ENCODE peak calls at places on chromosome 7, in four cellular contexts. One of them, this sample, is unnamed.

GRCh38 chr7:117322741-117323584 is at the start of gene WNT2:
- DNase-seq in GM06990: peak; percentile 21
- DNase-seq in astrocyte of the cerebellum: no peak
- DNase-seq in GM23338: peak; percentile 35
- DNase-seq in this sample: no peak

GRCh38 chr7:113289140-113289740 is 170.9 kb upstream of the SMIM30 start:
- DNase-seq in GM23338: peak; percentile 57
- DNase-seq in GM06990: no peak
- DNase-seq in astrocyte of the cerebellum: peak; percentile 11
- DNase-seq in this sample: no peak

GRCh38 chr7:2641406-2642393 is 9.9 kb downstream of the TTYH3 start:
- DNase-seq in GM23338: peak; percentile 93
- DNase-seq in astrocyte of the cerebellum: peak; percentile 97
- DNase-seq in GM06990: peak; percentile 76
- DNase-seq in this sample: no peak

GRCh38 chr7:88888684-88889083 is 93.1 kb upstream of the TEX47 start:
- DNase-seq in GM23338: no peak
- DNase-seq in astrocyte of the cerebellum: no peak
- DNase-seq in GM06990: no peak
- DNase-seq in this sample: no peak

GRCh38 chr7:138864667-138865066 is 66.7 kb upstream of the ATP6V0A4 start:
- DNase-seq in GM23338: no peak
- DNase-seq in GM06990: no peak
- DNase-seq in astrocyte of the cerebellum: no peak
- DNase-seq in this sample: no peak

GRCh38 chr7:12102101-12102500 is 109.0 kb upstream of the TMEM106B start:
- DNase-seq in GM06990: no peak
- DNase-seq in GM23338: no peak
- DNase-seq in astrocyte of the cerebellum: no peak
- DNase-seq in this sample: no peak

GRCh38 chr7:26854932-26855331 is 9.5 kb downstream of the SKAP2 start:
- DNase-seq in GM06990: no peak
- DNase-seq in astrocyte of the cerebellum: no peak
- DNase-seq in GM23338: no peak
- DNase-seq in this sample: no peak

GRCh38 chr7:158056761-158057160 is 530.9 kb downstream of the PTPRN2 start:
- DNase-seq in astrocyte of the cerebellum: no peak
- DNase-seq in GM23338: no peak
- DNase-seq in GM06990: no peak
- DNase-seq in this sample: no peak

GRCh38 chr7:3835102-3835501 is 534.0 kb downstream of the SDK1 start:
- DNase-seq in GM06990: no peak
- DNase-seq in GM23338: no peak
- DNase-seq in astrocyte of the cerebellum: no peak
- DNase-seq in this sample: no peak

GRCh38 chr7:55427800-55428199 is 62.7 kb downstream of the LANCL2 start:
- DNase-seq in GM06990: no peak
- DNase-seq in GM23338: peak; percentile 19
- DNase-seq in astrocyte of the cerebellum: no peak
- DNase-seq in this sample: no peak

GRCh38 chr7:3000566-3000965 is 43.1 kb downstream of the CARD11 start:
- DNase-seq in astrocyte of the cerebellum: no peak
- DNase-seq in GM06990: no peak
- DNase-seq in GM23338: no peak
- DNase-seq in this sample: no peak

GRCh38 chr7:155007947-155008346 is 5.0 kb upstream of the PAXIP1 start:
- DNase-seq in GM06990: no peak
- DNase-seq in GM23338: peak; percentile 86
- DNase-seq in astrocyte of the cerebellum: no peak
- DNase-seq in this sample: no peak

GRCh38 chr7:111098011-111098925 is 7.3 kb downstream of the LRRN3 start:
- DNase-seq in GM06990: no peak
- DNase-seq in astrocyte of the cerebellum: no peak
- DNase-seq in GM23338: peak; percentile 83
- DNase-seq in this sample: no peak

GRCh38 chr7:70190266-70190665 is 592.0 kb downstream of the AUTS2 start:
- DNase-seq in astrocyte of the cerebellum: no peak
- DNase-seq in GM23338: no peak
- DNase-seq in GM06990: no peak
- DNase-seq in this sample: no peak

GRCh38 chr7:30692438-30692837 is 10.2 kb upstream of the CRHR2 start:
- DNase-seq in astrocyte of the cerebellum: no peak
- DNase-seq in GM06990: no peak
- DNase-seq in GM23338: no peak
- DNase-seq in this sample: no peak

GRCh38 chr7:98802088-98802780 is 67.6 kb downstream of the TMEM130 start:
- DNase-seq in GM23338: peak; percentile 25
- DNase-seq in GM06990: peak; percentile 86
- DNase-seq in astrocyte of the cerebellum: peak; percentile 51
- DNase-seq in this sample: peak; percentile 83

GRCh38 chr7:4074407-4074806 is 607.7 kb upstream of the FOXK1 start:
- DNase-seq in astrocyte of the cerebellum: no peak
- DNase-seq in GM06990: no peak
- DNase-seq in GM23338: no peak
- DNase-seq in this sample: no peak

GRCh38 chr7:156692849-156693248 is 52.3 kb downstream of the RNF32 start:
- DNase-seq in GM06990: no peak
- DNase-seq in astrocyte of the cerebellum: no peak
- DNase-seq in GM23338: no peak
- DNase-seq in this sample: no peak

GRCh38 chr7:87154166-87154565 is 1.9 kb downstream of the DMTF1 start:
- DNase-seq in astrocyte of the cerebellum: no peak
- DNase-seq in GM06990: no peak
- DNase-seq in GM23338: no peak
- DNase-seq in this sample: no peak

GRCh38 chr7:16989883-16990413 is 108.2 kb upstream of the AGR3 start:
- DNase-seq in astrocyte of the cerebellum: peak; percentile 55
- DNase-seq in GM06990: no peak
- DNase-seq in GM23338: no peak
- DNase-seq in this sample: no peak

GRCh38 chr7:150978136-150978789 is at the start of gene KCNH2:
- DNase-seq in GM23338: peak; percentile 88
- DNase-seq in GM06990: no peak
- DNase-seq in astrocyte of the cerebellum: no peak
- DNase-seq in this sample: no peak

GRCh38 chr7:140298213-140298612 is 100.1 kb downstream of the SLC37A3 start:
- DNase-seq in astrocyte of the cerebellum: no peak
- DNase-seq in GM06990: no peak
- DNase-seq in GM23338: no peak
- DNase-seq in this sample: no peak

GRCh38 chr7:25575634-25576033 is 347.3 kb upstream of the NPVF start:
- DNase-seq in astrocyte of the cerebellum: no peak
- DNase-seq in GM06990: no peak
- DNase-seq in GM23338: peak; percentile 11
- DNase-seq in this sample: no peak

GRCh38 chr7:81226234-81226633 is 307.4 kb upstream of the SEMA3C start:
- DNase-seq in astrocyte of the cerebellum: no peak
- DNase-seq in GM23338: no peak
- DNase-seq in GM06990: no peak
- DNase-seq in this sample: no peak

GRCh38 chr7:33444501-33444900 is 315.1 kb downstream of the BBS9 start:
- DNase-seq in GM23338: no peak
- DNase-seq in astrocyte of the cerebellum: no peak
- DNase-seq in GM06990: no peak
- DNase-seq in this sample: no peak

GRCh38 chr7:155807013-155807804 is 5.1 kb downstream of the SHH start:
- DNase-seq in astrocyte of the cerebellum: no peak
- DNase-seq in GM23338: peak; percentile 77
- DNase-seq in GM06990: no peak
- DNase-seq in this sample: no peak

GRCh38 chr7:151686016-151686766 is 166.5 kb upstream of the RHEB start:
- DNase-seq in GM23338: no peak
- DNase-seq in GM06990: no peak
- DNase-seq in astrocyte of the cerebellum: no peak
- DNase-seq in this sample: no peak

GRCh38 chr7:22387583-22387982 is 30.6 kb upstream of the RAPGEF5 start:
- DNase-seq in astrocyte of the cerebellum: peak; percentile 83
- DNase-seq in GM23338: no peak
- DNase-seq in GM06990: no peak
- DNase-seq in this sample: no peak

GRCh38 chr7:1460757-1461639 is 1.7 kb upstream of the MICALL2 start:
- DNase-seq in GM06990: no peak
- DNase-seq in astrocyte of the cerebellum: no peak
- DNase-seq in GM23338: peak; percentile 66
- DNase-seq in this sample: no peak
- H3K4me3 ChIP-seq in GM06990: no peak overlapping the region
- H3K4me3 ChIP-seq in astrocyte of the cerebellum: peak overlapping the region; percentile 42
- H3K4me3 ChIP-seq in GM23338: no peak overlapping the region
- H3K4me3 ChIP-seq in this sample: peak overlapping the region; percentile 51

DNA sequence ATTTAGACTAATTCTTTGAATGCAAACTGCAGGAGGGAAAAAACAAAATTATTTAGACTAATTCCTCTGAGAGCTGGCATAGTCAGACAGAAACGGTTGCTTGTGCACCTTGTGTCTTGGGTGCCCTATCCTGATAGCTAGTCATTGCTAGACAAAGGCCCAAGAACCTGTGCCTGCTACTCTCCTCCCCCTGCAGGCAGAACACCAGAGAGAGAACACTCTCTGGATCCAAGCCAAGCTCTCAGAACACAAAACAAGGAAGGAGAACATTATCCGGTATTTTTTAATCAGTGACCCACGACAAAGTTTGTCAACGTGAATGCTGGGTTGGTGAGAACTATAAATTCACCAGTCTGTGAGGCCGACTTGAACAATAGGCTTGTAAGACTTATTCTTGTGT is 18.9 kb upstream of the PPP1R9A start:
- DNase-seq in GM23338: peak; percentile 24
- DNase-seq in GM06990: no peak
- DNase-seq in astrocyte of the cerebellum: no peak
- DNase-seq in this sample: no peak
- TF ChIP-seq CTCF in GM23338: peak; percentile 45
- TF ChIP-seq CTCF in GM06990: no peak
- TF ChIP-seq CTCF in astrocyte of the cerebellum: peak; percentile 24
- TF ChIP-seq CTCF in this sample: no peak

DNA sequence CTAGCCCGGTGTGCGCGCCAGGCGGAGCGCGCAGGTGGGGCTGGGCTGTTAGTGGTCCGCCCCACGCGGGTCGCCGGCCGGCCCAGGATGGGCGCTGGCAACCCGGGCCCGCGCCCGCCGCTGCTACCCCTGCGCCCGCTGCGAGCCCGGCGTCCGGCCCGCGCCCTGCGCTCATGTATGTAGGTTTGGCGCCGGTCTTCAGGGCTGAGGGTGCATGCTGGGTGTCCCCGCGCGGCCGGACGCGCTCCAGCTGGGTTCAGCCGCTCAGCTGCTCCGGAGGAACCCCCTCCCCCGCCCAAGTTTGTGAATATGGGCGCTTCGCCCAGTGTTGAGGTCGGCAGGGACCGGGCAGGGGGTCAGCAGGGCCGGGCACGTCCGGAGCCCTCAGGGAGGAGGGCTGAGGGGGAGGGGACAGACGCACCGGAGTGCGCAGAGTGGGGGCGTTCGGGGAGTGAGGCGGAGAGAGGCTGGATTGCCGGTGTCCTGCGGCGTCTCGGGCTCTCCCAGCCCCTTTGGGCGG is 561 bp downstream of the VWC2 start:
- DNase-seq in astrocyte of the cerebellum: no peak
- DNase-seq in GM06990: no peak
- DNase-seq in GM23338: peak; percentile 50
- DNase-seq in this sample: no peak
- H3K4me3 ChIP-seq in astrocyte of the cerebellum: peak overlapping the region; percentile 37
- H3K4me3 ChIP-seq in GM06990: peak overlapping the region; percentile 50
- H3K4me3 ChIP-seq in GM23338: peak overlapping the region; percentile 79
- H3K4me3 ChIP-seq in this sample: peak overlapping the region; percentile 30

GRCh38 chr7:136911362-136911761 is 42.9 kb downstream of the CHRM2 start:
- DNase-seq in GM23338: peak; percentile 25
- DNase-seq in astrocyte of the cerebellum: no peak
- DNase-seq in GM06990: no peak
- DNase-seq in this sample: no peak
- TF ChIP-seq CTCF in GM23338: peak; percentile 51
- TF ChIP-seq CTCF in astrocyte of the cerebellum: no peak
- TF ChIP-seq CTCF in GM06990: no peak
- TF ChIP-seq CTCF in this sample: no peak

GRCh38 chr7:45873355-45873754 is 473 bp upstream of the CCDC201 start:
- DNase-seq in GM23338: peak; percentile 1
- DNase-seq in astrocyte of the cerebellum: no peak
- DNase-seq in GM06990: no peak
- DNase-seq in this sample: no peak
- H3K4me3 ChIP-seq in GM23338: no peak overlapping the region
- H3K4me3 ChIP-seq in astrocyte of the cerebellum: no peak overlapping the region
- H3K4me3 ChIP-seq in GM06990: no peak overlapping the region
- H3K4me3 ChIP-seq in this sample: no peak overlapping the region

GRCh38 chr7:108525327-108525984 is 479 bp downstream of the PNPLA8 start:
- DNase-seq in GM23338: peak; percentile 85
- DNase-seq in GM06990: no peak
- DNase-seq in astrocyte of the cerebellum: peak; percentile 49
- DNase-seq in this sample: no peak

GRCh38 chr7:108525985-108526767 is at the start of gene PNPLA8:
- DNase-seq in GM23338: peak; percentile 100
- DNase-seq in astrocyte of the cerebellum: peak; percentile 98
- DNase-seq in GM06990: peak; percentile 100
- DNase-seq in this sample: peak; percentile 97

GRCh38 chr7:108517951-108518350 is 8.0 kb downstream of the PNPLA8 start:
- DNase-seq in astrocyte of the cerebellum: no peak
- DNase-seq in GM23338: no peak
- DNase-seq in GM06990: no peak
- DNase-seq in this sample: no peak

GRCh38 chr7:108526768-108527017 is 758 bp upstream of the PNPLA8 start:
- DNase-seq in astrocyte of the cerebellum: no peak
- DNase-seq in GM06990: no peak
- DNase-seq in GM23338: no peak
- DNase-seq in this sample: no peak

DNA sequence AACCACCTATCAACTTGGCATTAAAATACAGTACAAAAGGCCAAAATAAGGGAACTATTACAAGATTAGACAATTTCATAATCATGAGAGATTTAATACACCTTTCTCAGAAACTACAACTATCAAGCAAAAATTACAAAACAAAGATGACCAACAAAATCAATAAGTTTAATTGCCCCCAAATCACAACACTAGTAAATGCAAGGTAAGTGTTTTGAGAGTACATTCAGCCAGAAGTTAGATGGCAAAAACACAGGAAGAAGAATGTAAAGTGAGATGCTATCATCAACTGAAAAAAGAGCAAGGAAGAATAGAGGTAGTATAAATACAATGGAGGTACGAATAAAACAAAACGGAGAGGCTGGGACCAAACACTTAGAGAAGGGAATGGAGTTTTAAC is 3.2 kb downstream of the PNPLA8 start:
- DNase-seq in GM23338: no peak
- DNase-seq in GM06990: no peak
- DNase-seq in astrocyte of the cerebellum: no peak
- DNase-seq in this sample: no peak
- TF ChIP-seq CTCF in GM23338: no peak
- TF ChIP-seq CTCF in GM06990: no peak
- TF ChIP-seq CTCF in astrocyte of the cerebellum: no peak
- TF ChIP-seq CTCF in this sample: no peak